ENCODE peak calls at places on chromosomes 13 and 19, in four cellular contexts. S is IMR-90, J is neuronal stem cell, V is mesenchymal stem cell. U is an unnamed sample. For H3K36me3, the result is how much of the 10 kb centered on the place peaks cover.

GRCh38 chr19:4987286-4987685 is 18.4 kb downstream of the KDM4B start:
- DNase-seq in S (no peak), J (no peak), V (peak), U (no peak)

GRCh38 chr19:51098366-51099069 is 9.7 kb downstream of the CTU1 start:
- DNase-seq in V (no peak), S (no peak), J (no peak), U (no peak)

GRCh38 chr19:13983213-13983889 is 22.8 kb downstream of the RFX1 start:
- DNase-seq in J (no peak), V (no peak), S (no peak), U (no peak)

GRCh38 chr13:30850204-30850866 is 55.7 kb upstream of the MEDAG start:
- DNase-seq in J (no peak), V (peak), S (no peak), U (no peak)

GRCh38 chr13:91216928-91217700 is 130.4 kb upstream of the MIR17HG start:
- DNase-seq in V (peak), S (no peak), J (peak), U (peak)

GRCh38 chr19:18450934-18451836 is 13.3 kb upstream of the ISYNA1 start:
- DNase-seq in J (peak), V (peak), S (peak), U (peak)

GRCh38 chr19:42466521-42467436 is 24.0 kb upstream of the CXCL17 start:
- DNase-seq in S (no peak), J (no peak), V (peak), U (no peak)

GRCh38 chr19:49591731-49592485 is 926 bp downstream of the PRR12 start:
- DNase-seq in V (peak), S (peak), J (no peak), U (peak)

GRCh38 chr13:43935878-43936277 is 56.2 kb downstream of the LACC1 start:
- DNase-seq in S (no peak), J (no peak), V (peak), U (no peak)

GRCh38 chr13:43937839-43938238 is 58.1 kb downstream of the LACC1 start:
- DNase-seq in V (no peak), S (no peak), J (no peak), U (no peak)

GRCh38 chr13:43939149-43939548 is 59.4 kb downstream of the LACC1 start:
- DNase-seq in S (no peak), V (no peak), J (no peak), U (no peak)

GRCh38 chr13:43934273-43934672 is 54.6 kb downstream of the LACC1 start:
- DNase-seq in S (peak), V (no peak), J (no peak), U (no peak)

DNA sequence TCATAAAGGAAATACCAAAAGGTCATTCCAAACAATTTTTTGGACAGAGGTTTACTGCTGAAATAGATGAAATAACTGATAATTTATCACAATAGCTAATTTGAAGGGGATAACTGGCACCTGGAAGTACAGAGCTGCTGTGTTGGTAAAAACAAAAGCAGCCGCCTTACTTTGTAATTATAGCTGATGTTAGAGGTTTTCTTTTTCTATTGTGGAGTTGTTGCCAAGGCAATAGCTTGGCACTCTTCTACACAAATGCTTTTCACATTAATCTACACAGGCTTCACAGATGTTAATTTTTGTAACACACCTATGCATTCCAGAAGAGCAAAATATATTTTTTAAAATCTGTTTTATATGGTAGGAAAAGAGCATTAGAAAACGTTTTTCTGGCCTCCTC is 56.9 kb downstream of the LACC1 start:
- DNase-seq in J (no peak), V (no peak), S (no peak), U (no peak)
- H3K23ac ChIP-seq in J (no peak), V (no peak), S (no peak), U (no peak)

GRCh38 chr13:99356216-99357089 is 49.3 kb upstream of the GPR183 start:
- DNase-seq in J (no peak), V (peak), S (peak), U (no peak)
- H3K36me3 ChIP-seq in J (under half), V (under half), S (under half), U (under half)

DNA sequence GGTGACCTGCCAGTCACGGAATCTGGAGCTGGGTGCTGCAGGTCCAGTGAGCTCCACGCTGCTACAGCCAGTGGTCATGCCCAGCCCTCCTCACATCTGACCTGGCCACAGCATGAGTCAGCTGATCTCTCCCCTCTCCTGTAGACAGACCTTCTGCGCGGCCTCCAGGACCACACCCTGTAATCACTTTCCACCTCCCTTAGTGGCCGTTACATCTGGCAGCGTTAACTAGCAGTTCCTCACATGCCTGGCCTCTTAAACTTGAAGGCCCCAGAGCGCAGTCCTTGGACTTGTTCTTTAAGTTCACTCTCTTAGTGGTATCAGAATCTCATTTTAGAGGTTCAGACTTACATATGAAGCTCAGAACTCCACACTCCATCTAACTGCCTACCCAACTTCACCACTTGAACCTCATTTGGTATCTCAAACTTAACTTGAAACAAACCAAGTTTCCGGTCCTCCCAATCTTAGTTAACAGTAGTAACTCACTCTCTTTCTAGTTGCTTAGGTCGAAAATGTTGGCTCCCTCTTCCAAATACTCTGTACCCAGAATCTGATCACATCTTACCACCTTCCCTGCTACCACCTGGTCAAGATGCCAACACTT is 22.7 kb downstream of the MIPEP start:
- DNase-seq in S (peak), J (no peak), V (peak), U (no peak)
- H3K27ac ChIP-seq in S (peak), J (no peak), V (no peak), U (no peak)

DNA sequence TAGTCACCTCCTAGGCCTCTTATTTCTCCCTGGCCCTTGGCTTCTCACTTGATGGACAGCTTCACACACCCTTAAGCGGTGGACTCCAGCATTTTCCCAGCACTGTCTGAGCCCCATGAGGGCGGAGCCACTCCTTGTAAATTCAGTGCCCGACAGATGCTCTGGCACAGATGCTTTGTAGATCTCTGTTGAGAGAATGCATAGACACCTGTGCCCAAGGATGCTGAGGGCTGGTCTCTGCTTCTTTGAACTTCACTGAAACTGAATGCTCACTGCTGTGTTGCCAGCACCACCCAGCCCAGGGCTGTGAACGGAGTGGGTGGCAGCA is 3.3 kb downstream of the SYCN start:
- DNase-seq in S (no peak), J (no peak), V (no peak), U (no peak)
- H3K23ac ChIP-seq in S (no peak), J (no peak), V (no peak), U (no peak)

GRCh38 chr19:41249707-41250423 is 14.3 kb upstream of the HNRNPUL1 start:
- DNase-seq in J (no peak), V (no peak), S (no peak), U (peak)

GRCh38 chr19:41248895-41249294 is 15.3 kb upstream of the HNRNPUL1 start:
- DNase-seq in J (no peak), V (no peak), S (no peak), U (no peak)

GRCh38 chr19:41255171-41255570 is 9.0 kb upstream of the HNRNPUL1 start:
- DNase-seq in V (no peak), J (no peak), S (no peak), U (no peak)

DNA sequence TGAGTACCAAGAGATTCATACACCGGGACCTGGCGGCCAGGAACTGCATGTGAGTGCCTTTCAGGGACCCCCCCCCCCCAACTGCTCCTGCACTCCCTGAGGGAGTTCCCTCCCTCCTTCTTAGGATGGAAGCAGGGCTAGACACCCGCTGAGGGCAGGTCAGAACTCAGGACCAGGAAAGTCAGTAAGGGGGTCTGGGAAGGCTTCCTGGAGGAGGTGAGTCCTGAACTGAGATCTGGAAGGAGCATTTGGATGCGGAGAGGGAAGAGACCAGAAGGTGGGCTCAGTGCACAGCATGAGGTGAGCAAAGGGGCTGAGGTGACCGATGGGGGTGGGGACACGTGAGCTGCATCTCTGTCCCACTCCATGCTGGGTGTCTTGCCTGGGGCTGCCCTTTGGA is 10.5 kb upstream of the HNRNPUL1 start:
- DNase-seq in S (no peak), J (no peak), V (no peak), U (no peak)
- H3K36me3 ChIP-seq in S (half or more), J (half or more), V (half or more), U (half or more)

GRCh38 chr19:47310323-47310722 is 662 bp downstream of the C5AR1 start:
- DNase-seq in S (no peak), J (no peak), V (no peak), U (peak)
- H3K27ac ChIP-seq in S (no peak), J (no peak), V (no peak), U (no peak)

GRCh38 chr13:114315074-114315785 is 927 bp downstream of the CHAMP1 start:
- DNase-seq in V (no peak), S (no peak), J (no peak), U (no peak)
- H3K23ac ChIP-seq in V (no peak), S (peak), J (no peak), U (no peak)

GRCh38 chr13:98018293-98018692 is 64.8 kb downstream of the IPO5 start:
- DNase-seq in V (no peak), S (no peak), J (no peak), U (no peak)
- H3K36me3 ChIP-seq in V (under half), S (under half), J (half or more), U (under half)

GRCh38 chr13:50236898-50237318 is 221.7 kb downstream of the KCNRG start:
- DNase-seq in S (peak), V (no peak), J (no peak), U (no peak)
- H3K27ac ChIP-seq in S (no peak), V (no peak), J (no peak), U (no peak)

GRCh38 chr19:10653482-10653731 is 739 bp upstream of the ILF3 start:
- DNase-seq in V (no peak), J (no peak), S (no peak), U (no peak)

GRCh38 chr19:10654610-10655456 is 687 bp downstream of the ILF3 start:
- DNase-seq in S (no peak), J (peak), V (peak), U (no peak)

GRCh38 chr19:10655457-10656312 is 1.5 kb downstream of the ILF3 start:
- DNase-seq in J (no peak), S (peak), V (peak), U (peak)

GRCh38 chr19:10651821-10652220 is 2.3 kb upstream of the ILF3 start:
- DNase-seq in V (no peak), J (no peak), S (no peak), U (no peak)

DNA sequence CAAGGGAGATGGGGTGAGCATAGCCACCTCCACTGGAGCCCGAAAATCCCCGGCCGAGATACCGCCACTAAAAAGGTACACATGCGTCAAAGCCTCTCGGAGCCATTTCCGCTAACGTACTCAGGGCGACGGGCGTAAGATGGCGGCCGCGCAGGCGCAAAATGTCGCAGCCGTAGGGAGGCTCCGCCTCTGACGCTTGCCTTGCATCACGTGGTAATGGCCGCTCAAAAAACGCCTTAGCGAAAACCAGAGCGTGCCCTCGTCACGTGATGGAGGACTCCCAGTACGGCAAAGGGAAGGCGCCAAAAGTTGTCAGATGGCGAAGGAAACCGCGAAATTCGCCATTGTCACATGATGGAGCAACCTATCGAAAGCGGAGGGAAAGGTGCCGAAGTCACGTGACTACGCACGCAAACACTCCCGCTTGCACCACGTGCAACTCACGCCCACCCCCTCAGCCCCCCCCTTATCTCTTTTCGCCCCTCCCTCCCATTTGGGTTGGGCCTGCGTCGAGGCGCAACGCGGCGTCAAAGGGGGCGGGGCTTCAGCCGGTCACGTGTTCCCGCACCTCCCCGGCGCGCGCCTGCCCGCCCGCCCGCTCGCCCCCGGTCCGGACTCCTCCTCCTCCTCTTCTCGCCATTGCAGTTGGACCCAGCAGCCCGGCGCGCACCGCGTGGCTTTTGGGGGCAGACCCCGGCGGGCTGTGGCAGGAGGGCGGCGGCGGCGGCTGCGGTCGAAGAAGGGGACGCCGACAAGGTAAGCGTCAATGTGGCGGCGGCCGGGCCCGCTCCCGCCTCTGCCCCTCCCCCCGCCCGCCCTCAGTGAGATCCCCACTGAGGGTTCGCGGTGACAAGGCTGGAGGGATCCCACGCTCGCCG is at the start of gene ILF3:
- DNase-seq in S (peak), J (peak), V (peak), U (peak)
- H3K23ac ChIP-seq in S (peak), J (peak), V (peak), U (no peak)

U was measured in trophoblast cell.